ENCODE peak calls at places on chromosomes 13 and 19, in ten cellular contexts. A, C, Q, M, N, T, E, S, Y and D are unnamed samples.
A peak's percentile ranks its signal among the peaks of the same experiment; 100 is the strongest.

GRCh38 chr19:45693168-45693788 is 812 bp downstream of the QPCTL start:
- DNase-seq in A (peak; percentile 67), T (peak; percentile 87), M (peak; percentile 69), S (peak; percentile 59), E (peak; percentile 69), C (no peak), Q (peak; percentile 77), Y (peak; percentile 74), N (peak; percentile 63), D (peak; percentile 67)

GRCh38 chr13:98548230-98548629 is 28.7 kb downstream of the STK24 start:
- DNase-seq in M (no peak), T (no peak), S (no peak), N (no peak), E (no peak), Y (no peak), Q (no peak), C (no peak), A (no peak), D (no peak)

GRCh38 chr19:39498262-39499081 is at the start of gene DLL3:
- DNase-seq in M (no peak), S (peak; percentile 93), Q (no peak), A (no peak), E (no peak), C (no peak), N (no peak), Y (peak; percentile 11), T (no peak), D (no peak)

GRCh38 chr13:67914535-67914934 is 684.4 kb upstream of the PCDH9 start:
- DNase-seq in A (no peak), Q (no peak), T (no peak), M (no peak), C (no peak), Y (no peak), N (no peak), E (no peak), S (no peak), D (no peak)

GRCh38 chr19:38213911-38214625 is 10.0 kb downstream of the DPF1 start:
- DNase-seq in E (peak; percentile 66), N (peak; percentile 42), C (peak; percentile 32), S (no peak), T (no peak), M (peak; percentile 39), Y (peak; percentile 52), Q (peak; percentile 29), A (no peak), D (no peak)

GRCh38 chr13:44484562-44485164 is 91.5 kb downstream of the TSC22D1 start:
- DNase-seq in S (no peak), M (no peak), C (no peak), A (no peak), N (no peak), E (no peak), Y (no peak), Q (no peak), T (no peak), D (no peak)

GRCh38 chr19:21117041-21117907 is 24.6 kb upstream of the ZNF431 start:
- DNase-seq in Q (no peak), A (no peak), C (no peak), M (no peak), T (no peak), N (peak; percentile 82), S (no peak), E (no peak), Y (peak; percentile 39), D (no peak)

GRCh38 chr13:30870049-30870884 is 35.8 kb upstream of the MEDAG start:
- DNase-seq in A (no peak), Q (peak; percentile 99), T (peak; percentile 93), Y (peak; percentile 100), M (no peak), S (no peak), C (no peak), E (no peak), N (peak; percentile 99), D (peak; percentile 40)

GRCh38 chr13:40611004-40611403 is 55.4 kb downstream of the FOXO1 start:
- DNase-seq in A (no peak), E (no peak), Q (no peak), N (no peak), T (no peak), C (no peak), Y (no peak), S (no peak), M (no peak), D (no peak)

GRCh38 chr19:23520441-23520840 is 125.2 kb upstream of the ZNF91 start:
- DNase-seq in S (no peak), A (no peak), E (no peak), M (no peak), C (no peak), T (no peak), Q (no peak), N (no peak), Y (no peak), D (no peak)

GRCh38 chr19:44777715-44778347 is at the start of gene CBLC:
- DNase-seq in S (no peak), T (no peak), C (no peak), N (no peak), M (no peak), Y (no peak), E (no peak), A (no peak), Q (no peak), D (no peak)

GRCh38 chr19:11098327-11098726 is 9.1 kb downstream of the LDLR start:
- DNase-seq in C (no peak), Y (no peak), A (no peak), E (no peak), N (no peak), T (no peak), M (no peak), Q (no peak), S (no peak), D (no peak)

GRCh38 chr13:35714096-35714495 is 237.6 kb upstream of the MAB21L1 start:
- DNase-seq in T (no peak), E (no peak), C (no peak), N (no peak), A (no peak), M (no peak), S (no peak), Q (no peak), Y (no peak), D (no peak)

GRCh38 chr13:98856983-98857382 is 104.5 kb upstream of the SLC15A1 start:
- DNase-seq in T (no peak), Y (no peak), E (peak; percentile 56), S (no peak), N (no peak), M (no peak), C (no peak), Q (peak; percentile 31), A (no peak), D (no peak)

GRCh38 chr19:34232566-34233481 is 21.5 kb upstream of the GARRE1 start:
- DNase-seq in S (no peak), T (peak; percentile 85), M (no peak), C (no peak), A (no peak), Q (peak; percentile 86), Y (peak; percentile 94), E (no peak), N (peak; percentile 94), D (no peak)

GRCh38 chr13:82963466-82963865 is 918.8 kb downstream of the SLITRK1 start:
- DNase-seq in S (no peak), E (no peak), Q (peak; percentile 35), M (no peak), T (no peak), A (no peak), C (no peak), N (peak; percentile 60), Y (peak; percentile 47), D (no peak)

GRCh38 chr13:98439136-98439828 is 137.6 kb downstream of the STK24 start:
- DNase-seq in C (no peak), Q (no peak), Y (no peak), E (no peak), M (no peak), A (no peak), N (no peak), S (no peak), T (no peak), D (no peak)

GRCh38 chr13:36343766-36344165 is 2.4 kb downstream of the SPART start:
- DNase-seq in T (no peak), Q (no peak), S (no peak), Y (no peak), M (no peak), A (no peak), N (no peak), E (no peak), C (no peak), D (no peak)

GRCh38 chr19:48992571-48993174 is 436 bp downstream of the GYS1 start:
- DNase-seq in N (no peak), M (no peak), T (no peak), E (no peak), A (no peak), S (no peak), Y (no peak), Q (no peak), C (no peak), D (no peak)